ENCODE peak calls at places on chromosomes 2 and 18, in ten cellular contexts. One of them, this sample, is unnamed.

GRCh38 chr2:103176289-103176915 is 414.6 kb downstream of the TMEM182 start:
- DNase-seq in astrocyte of the spinal cord: no peak
- DNase-seq in prostate gland: no peak
- DNase-seq in hepatocyte: no peak
- DNase-seq in astrocyte of the cerebellum: no peak
- DNase-seq in fibroblast of mammary gland: no peak
- DNase-seq in fibroblast of lung: no peak
- DNase-seq in PC-9: no peak
- DNase-seq in pancreas: no peak
- DNase-seq in AG10803: no peak
- DNase-seq in this sample: no peak

GRCh38 chr18:33231474-33232317 is 208.8 kb downstream of the CCDC178 start:
- DNase-seq in astrocyte of the cerebellum: peak; percentile 57
- DNase-seq in fibroblast of lung: peak; percentile 47
- DNase-seq in AG10803: peak; percentile 60
- DNase-seq in PC-9: peak; percentile 37
- DNase-seq in astrocyte of the spinal cord: peak; percentile 76
- DNase-seq in fibroblast of mammary gland: peak; percentile 72
- DNase-seq in pancreas: peak; percentile 59
- DNase-seq in prostate gland: peak; percentile 53
- DNase-seq in hepatocyte: peak; percentile 89
- DNase-seq in this sample: no peak

GRCh38 chr2:159595410-159596046 is 20.8 kb downstream of the BAZ2B start:
- DNase-seq in AG10803: no peak
- DNase-seq in hepatocyte: no peak
- DNase-seq in astrocyte of the spinal cord: peak; percentile 18
- DNase-seq in prostate gland: no peak
- DNase-seq in fibroblast of mammary gland: no peak
- DNase-seq in PC-9: no peak
- DNase-seq in astrocyte of the cerebellum: no peak
- DNase-seq in fibroblast of lung: peak; percentile 45
- DNase-seq in pancreas: no peak
- DNase-seq in this sample: no peak

GRCh38 chr2:217887841-217888665 is 114.7 kb downstream of the TNS1 start:
- DNase-seq in pancreas: no peak
- DNase-seq in astrocyte of the spinal cord: no peak
- DNase-seq in fibroblast of lung: peak; percentile 59
- DNase-seq in astrocyte of the cerebellum: no peak
- DNase-seq in fibroblast of mammary gland: peak; percentile 38
- DNase-seq in PC-9: no peak
- DNase-seq in prostate gland: peak; percentile 42
- DNase-seq in hepatocyte: no peak
- DNase-seq in AG10803: no peak
- DNase-seq in this sample: no peak

GRCh38 chr18:500230-500555 is 308 bp downstream of the COLEC12 start:
- DNase-seq in fibroblast of mammary gland: peak; percentile 59
- DNase-seq in hepatocyte: peak; percentile 30
- DNase-seq in prostate gland: no peak
- DNase-seq in PC-9: no peak
- DNase-seq in astrocyte of the spinal cord: peak; percentile 53
- DNase-seq in fibroblast of lung: no peak
- DNase-seq in astrocyte of the cerebellum: no peak
- DNase-seq in AG10803: no peak
- DNase-seq in pancreas: no peak
- DNase-seq in this sample: no peak

GRCh38 chr2:15765211-15765610 is 173.5 kb downstream of the DDX1 start:
- DNase-seq in hepatocyte: no peak
- DNase-seq in astrocyte of the spinal cord: no peak
- DNase-seq in astrocyte of the cerebellum: no peak
- DNase-seq in PC-9: no peak
- DNase-seq in fibroblast of mammary gland: no peak
- DNase-seq in AG10803: no peak
- DNase-seq in fibroblast of lung: no peak
- DNase-seq in prostate gland: no peak
- DNase-seq in pancreas: no peak
- DNase-seq in this sample: no peak

GRCh38 chr2:69465513-69466456 is 28.6 kb upstream of the NFU1 start:
- DNase-seq in hepatocyte: no peak
- DNase-seq in astrocyte of the spinal cord: no peak
- DNase-seq in astrocyte of the cerebellum: no peak
- DNase-seq in fibroblast of mammary gland: peak; percentile 11
- DNase-seq in pancreas: peak; percentile 11
- DNase-seq in PC-9: no peak
- DNase-seq in fibroblast of lung: no peak
- DNase-seq in AG10803: no peak
- DNase-seq in prostate gland: no peak
- DNase-seq in this sample: no peak

GRCh38 chr2:183542593-183542992 is 418.4 kb downstream of the NUP35 start:
- DNase-seq in hepatocyte: peak; percentile 27
- DNase-seq in AG10803: no peak
- DNase-seq in prostate gland: no peak
- DNase-seq in pancreas: no peak
- DNase-seq in fibroblast of mammary gland: no peak
- DNase-seq in fibroblast of lung: no peak
- DNase-seq in astrocyte of the cerebellum: no peak
- DNase-seq in PC-9: no peak
- DNase-seq in astrocyte of the spinal cord: no peak
- DNase-seq in this sample: no peak

GRCh38 chr18:46481847-46482245 is 175.2 kb downstream of the LOXHD1 start:
- DNase-seq in fibroblast of mammary gland: peak; percentile 40
- DNase-seq in fibroblast of lung: peak; percentile 45
- DNase-seq in prostate gland: no peak
- DNase-seq in astrocyte of the cerebellum: no peak
- DNase-seq in AG10803: no peak
- DNase-seq in PC-9: no peak
- DNase-seq in pancreas: no peak
- DNase-seq in astrocyte of the spinal cord: no peak
- DNase-seq in hepatocyte: no peak
- DNase-seq in this sample: no peak

GRCh38 chr2:188381614-188382013 is 89.9 kb downstream of the GULP1 start:
- DNase-seq in PC-9: peak; percentile 75
- DNase-seq in fibroblast of lung: peak; percentile 84
- DNase-seq in AG10803: peak; percentile 6
- DNase-seq in prostate gland: no peak
- DNase-seq in astrocyte of the cerebellum: peak; percentile 32
- DNase-seq in pancreas: no peak
- DNase-seq in hepatocyte: peak; percentile 35
- DNase-seq in fibroblast of mammary gland: peak; percentile 61
- DNase-seq in astrocyte of the spinal cord: peak; percentile 72
- DNase-seq in this sample: peak; percentile 34

GRCh38 chr2:235324324-235324723 is 169.5 kb upstream of the AGAP1 start:
- DNase-seq in fibroblast of mammary gland: no peak
- DNase-seq in PC-9: no peak
- DNase-seq in AG10803: no peak
- DNase-seq in astrocyte of the cerebellum: no peak
- DNase-seq in hepatocyte: peak; percentile 31
- DNase-seq in prostate gland: no peak
- DNase-seq in fibroblast of lung: no peak
- DNase-seq in astrocyte of the spinal cord: no peak
- DNase-seq in pancreas: no peak
- DNase-seq in this sample: no peak

GRCh38 chr18:77177009-77177408 is 44.4 kb upstream of the MBP start:
- DNase-seq in prostate gland: no peak
- DNase-seq in astrocyte of the spinal cord: peak; percentile 62
- DNase-seq in fibroblast of mammary gland: peak; percentile 81
- DNase-seq in fibroblast of lung: peak; percentile 55
- DNase-seq in pancreas: no peak
- DNase-seq in AG10803: peak; percentile 35
- DNase-seq in hepatocyte: no peak
- DNase-seq in PC-9: no peak
- DNase-seq in astrocyte of the cerebellum: peak; percentile 3
- DNase-seq in this sample: no peak

GRCh38 chr2:235054497-235054896 is 102.7 kb downstream of the SH3BP4 start:
- DNase-seq in AG10803: no peak
- DNase-seq in fibroblast of lung: peak; percentile 42
- DNase-seq in astrocyte of the cerebellum: no peak
- DNase-seq in prostate gland: no peak
- DNase-seq in PC-9: no peak
- DNase-seq in hepatocyte: no peak
- DNase-seq in pancreas: no peak
- DNase-seq in astrocyte of the spinal cord: no peak
- DNase-seq in fibroblast of mammary gland: no peak
- DNase-seq in this sample: no peak

GRCh38 chr18:621181-621580 is 24.4 kb downstream of the CLUL1 start:
- DNase-seq in fibroblast of lung: peak; percentile 48
- DNase-seq in AG10803: peak; percentile 62
- DNase-seq in PC-9: no peak
- DNase-seq in hepatocyte: no peak
- DNase-seq in prostate gland: no peak
- DNase-seq in astrocyte of the cerebellum: no peak
- DNase-seq in astrocyte of the spinal cord: no peak
- DNase-seq in fibroblast of mammary gland: peak; percentile 86
- DNase-seq in pancreas: no peak
- DNase-seq in this sample: no peak

GRCh38 chr18:2920027-2920426 is 73.2 kb downstream of the EMILIN2 start:
- DNase-seq in pancreas: no peak
- DNase-seq in fibroblast of mammary gland: no peak
- DNase-seq in PC-9: no peak
- DNase-seq in AG10803: no peak
- DNase-seq in astrocyte of the spinal cord: no peak
- DNase-seq in hepatocyte: no peak
- DNase-seq in prostate gland: no peak
- DNase-seq in astrocyte of the cerebellum: no peak
- DNase-seq in fibroblast of lung: no peak
- DNase-seq in this sample: no peak

GRCh38 chr2:6113796-6114195 is 421.6 kb downstream of the SOX11 start:
- DNase-seq in astrocyte of the cerebellum: no peak
- DNase-seq in hepatocyte: no peak
- DNase-seq in pancreas: no peak
- DNase-seq in prostate gland: no peak
- DNase-seq in astrocyte of the spinal cord: no peak
- DNase-seq in fibroblast of mammary gland: no peak
- DNase-seq in AG10803: no peak
- DNase-seq in fibroblast of lung: no peak
- DNase-seq in PC-9: no peak
- DNase-seq in this sample: no peak

GRCh38 chr2:8135051-8135675 is 546.7 kb upstream of the ID2 start:
- DNase-seq in hepatocyte: peak; percentile 62
- DNase-seq in fibroblast of lung: no peak
- DNase-seq in PC-9: no peak
- DNase-seq in astrocyte of the spinal cord: no peak
- DNase-seq in astrocyte of the cerebellum: no peak
- DNase-seq in AG10803: no peak
- DNase-seq in fibroblast of mammary gland: no peak
- DNase-seq in pancreas: no peak
- DNase-seq in prostate gland: no peak
- DNase-seq in this sample: no peak

GRCh38 chr2:235728401-235729181 is 234.7 kb downstream of the AGAP1 start:
- DNase-seq in hepatocyte: no peak
- DNase-seq in AG10803: no peak
- DNase-seq in astrocyte of the cerebellum: no peak
- DNase-seq in prostate gland: no peak
- DNase-seq in fibroblast of mammary gland: no peak
- DNase-seq in pancreas: no peak
- DNase-seq in PC-9: no peak
- DNase-seq in astrocyte of the spinal cord: no peak
- DNase-seq in fibroblast of lung: no peak
- DNase-seq in this sample: no peak

GRCh38 chr2:240986787-240987411 is 11.5 kb upstream of the SNED1 start:
- DNase-seq in prostate gland: peak; percentile 67
- DNase-seq in PC-9: no peak
- DNase-seq in fibroblast of lung: peak; percentile 37
- DNase-seq in hepatocyte: peak; percentile 68
- DNase-seq in astrocyte of the spinal cord: peak; percentile 77
- DNase-seq in AG10803: peak; percentile 91
- DNase-seq in pancreas: no peak
- DNase-seq in fibroblast of mammary gland: peak; percentile 91
- DNase-seq in astrocyte of the cerebellum: no peak
- DNase-seq in this sample: peak; percentile 82

GRCh38 chr2:36539631-36540030 is 58.3 kb downstream of the FEZ2 start:
- DNase-seq in fibroblast of lung: peak; percentile 48
- DNase-seq in AG10803: peak; percentile 54
- DNase-seq in pancreas: no peak
- DNase-seq in astrocyte of the spinal cord: no peak
- DNase-seq in PC-9: no peak
- DNase-seq in prostate gland: no peak
- DNase-seq in astrocyte of the cerebellum: no peak
- DNase-seq in fibroblast of mammary gland: peak; percentile 55
- DNase-seq in hepatocyte: no peak
- DNase-seq in this sample: no peak
- H3K4me3 ChIP-seq in fibroblast of lung: no peak overlapping the region
- H3K4me3 ChIP-seq in AG10803: no peak overlapping the region
- H3K4me3 ChIP-seq in pancreas: no peak overlapping the region
- H3K4me3 ChIP-seq in astrocyte of the spinal cord: no peak overlapping the region
- H3K4me3 ChIP-seq in PC-9: no peak overlapping the region
- H3K4me3 ChIP-seq in prostate gland: no peak overlapping the region
- H3K4me3 ChIP-seq in astrocyte of the cerebellum: no peak overlapping the region
- H3K4me3 ChIP-seq in fibroblast of mammary gland: no peak overlapping the region
- H3K4me3 ChIP-seq in hepatocyte: no peak overlapping the region
- H3K4me3 ChIP-seq in this sample: no peak overlapping the region

GRCh38 chr2:27320958-27321543 is 1.8 kb downstream of the MPV17 start:
- DNase-seq in fibroblast of mammary gland: peak; percentile 100
- DNase-seq in prostate gland: peak; percentile 80
- DNase-seq in astrocyte of the spinal cord: peak; percentile 97
- DNase-seq in AG10803: peak; percentile 98
- DNase-seq in hepatocyte: peak; percentile 94
- DNase-seq in pancreas: peak; percentile 88
- DNase-seq in PC-9: peak; percentile 98
- DNase-seq in astrocyte of the cerebellum: peak; percentile 98
- DNase-seq in fibroblast of lung: peak; percentile 98
- DNase-seq in this sample: peak; percentile 97
- TF ChIP-seq CTCF in fibroblast of mammary gland: peak; percentile 78
- TF ChIP-seq CTCF in prostate gland: peak; percentile 49
- TF ChIP-seq CTCF in astrocyte of the spinal cord: peak; percentile 68
- TF ChIP-seq CTCF in AG10803: peak; percentile 71
- TF ChIP-seq CTCF in hepatocyte: peak; percentile 47
- TF ChIP-seq CTCF in pancreas: peak; percentile 34
- TF ChIP-seq CTCF in PC-9: peak; percentile 67
- TF ChIP-seq CTCF in astrocyte of the cerebellum: peak; percentile 73
- TF ChIP-seq CTCF in fibroblast of lung: peak; percentile 61
- TF ChIP-seq CTCF in this sample: peak; percentile 75

DNA sequence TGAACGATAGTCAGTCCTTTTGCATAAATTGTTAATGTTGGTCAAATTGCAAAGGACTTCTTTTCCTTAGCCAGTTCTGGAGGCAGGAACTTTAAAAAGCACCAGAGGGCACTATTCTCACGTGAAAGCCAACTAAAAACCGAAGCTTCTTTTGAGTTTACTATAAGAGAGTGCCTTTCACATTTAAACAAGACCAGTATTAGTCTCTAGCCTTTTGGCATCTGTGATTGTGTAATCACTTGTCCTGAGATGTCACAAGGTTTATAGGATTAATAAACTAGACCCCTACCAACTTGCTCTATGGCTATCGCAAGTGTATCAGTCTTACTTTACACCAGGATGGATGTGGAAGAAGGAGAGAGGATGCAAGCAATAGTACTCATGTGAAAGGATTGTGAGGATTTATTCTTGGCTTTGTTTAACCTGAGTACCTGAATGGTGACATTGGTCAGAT is 14.4 kb upstream of the STAT4 start:
- DNase-seq in AG10803: peak; percentile 72
- DNase-seq in fibroblast of lung: peak; percentile 45
- DNase-seq in prostate gland: peak; percentile 10
- DNase-seq in PC-9: peak; percentile 57
- DNase-seq in fibroblast of mammary gland: peak; percentile 79
- DNase-seq in astrocyte of the spinal cord: peak; percentile 79
- DNase-seq in pancreas: no peak
- DNase-seq in astrocyte of the cerebellum: peak; percentile 57
- DNase-seq in hepatocyte: peak; percentile 58
- DNase-seq in this sample: no peak
- H3K4me3 ChIP-seq in AG10803: no peak overlapping the region
- H3K4me3 ChIP-seq in fibroblast of lung: no peak overlapping the region
- H3K4me3 ChIP-seq in prostate gland: no peak overlapping the region
- H3K4me3 ChIP-seq in PC-9: no peak overlapping the region
- H3K4me3 ChIP-seq in fibroblast of mammary gland: no peak overlapping the region
- H3K4me3 ChIP-seq in astrocyte of the spinal cord: no peak overlapping the region
- H3K4me3 ChIP-seq in pancreas: no peak overlapping the region
- H3K4me3 ChIP-seq in astrocyte of the cerebellum: no peak overlapping the region
- H3K4me3 ChIP-seq in hepatocyte: no peak overlapping the region
- H3K4me3 ChIP-seq in this sample: no peak overlapping the region

GRCh38 chr2:100562613-100563406 is at the start of gene PDCL3:
- DNase-seq in astrocyte of the spinal cord: peak; percentile 100
- DNase-seq in astrocyte of the cerebellum: peak; percentile 98
- DNase-seq in fibroblast of mammary gland: peak; percentile 99
- DNase-seq in AG10803: peak; percentile 100
- DNase-seq in fibroblast of lung: peak; percentile 99
- DNase-seq in hepatocyte: peak; percentile 98
- DNase-seq in PC-9: peak; percentile 100
- DNase-seq in prostate gland: peak; percentile 98
- DNase-seq in pancreas: peak; percentile 98
- DNase-seq in this sample: peak; percentile 99
- TF ChIP-seq CTCF in astrocyte of the spinal cord: peak; percentile 19
- TF ChIP-seq CTCF in astrocyte of the cerebellum: peak; percentile 22
- TF ChIP-seq CTCF in fibroblast of mammary gland: no peak
- TF ChIP-seq CTCF in AG10803: peak; percentile 15
- TF ChIP-seq CTCF in fibroblast of lung: no peak
- TF ChIP-seq CTCF in hepatocyte: peak; percentile 16
- TF ChIP-seq CTCF in PC-9: peak; percentile 42
- TF ChIP-seq CTCF in prostate gland: no peak
- TF ChIP-seq CTCF in pancreas: no peak
- TF ChIP-seq CTCF in this sample: peak; percentile 7